ENCODE peak calls at places on chromosomes 2 and 18, in nine cellular contexts. Y is gastrocnemius medialis, L is heart left ventricle, U is pancreas, K is foreskin fibroblast, O is brain microvascular endothelial cell, A is fibroblast of mammary gland, B is IMR-90, X is left lung. I is an unnamed sample.

GRCh38 chr2:64192570-64193192 is 48.5 kb upstream of the PELI1 start:
- DNase-seq in L (no peak), X (no peak), K (no peak), O (no peak), U (no peak), Y (no peak), B (no peak), A (peak), I (peak)

GRCh38 chr2:53452957-53453748 is 314.5 kb upstream of the CHAC2 start:
- DNase-seq in Y (no peak), A (no peak), O (no peak), U (peak), X (no peak), K (no peak), B (no peak), L (peak), I (no peak)

GRCh38 chr2:74715071-74715791 is 61.2 kb downstream of the SEMA4F start:
- DNase-seq in U (peak), Y (peak), A (peak), L (peak), K (peak), X (peak), B (peak), O (peak), I (peak)

GRCh38 chr2:238166391-238167343 is 7.9 kb downstream of the ERFE start:
- DNase-seq in O (no peak), A (no peak), B (no peak), U (peak), X (no peak), L (no peak), Y (peak), K (no peak), I (no peak)

GRCh38 chr2:228700638-228701037 is 519.2 kb upstream of the SPHKAP start:
- DNase-seq in Y (no peak), U (no peak), B (peak), L (no peak), O (peak), A (peak), X (no peak), K (peak), I (peak)

GRCh38 chr2:224101820-224102630 is 62.9 kb upstream of the SERPINE2 start:
- DNase-seq in L (peak), O (peak), Y (peak), X (no peak), B (peak), K (peak), U (no peak), A (peak), I (peak)

GRCh38 chr2:86622409-86622877 is 1.2 kb downstream of the RNF103 start:
- DNase-seq in X (peak), A (peak), K (peak), Y (peak), U (peak), B (peak), L (peak), O (no peak), I (peak)

GRCh38 chr2:26542194-26542455 is 64.2 kb upstream of the OTOF start:
- DNase-seq in X (no peak), B (no peak), O (no peak), A (no peak), Y (no peak), K (no peak), L (no peak), U (peak), I (no peak)

GRCh38 chr18:76875390-76876330 is 53.3 kb downstream of the ZNF236 start:
- DNase-seq in A (peak), L (no peak), X (no peak), U (no peak), O (peak), B (peak), Y (no peak), K (peak), I (peak)

DNA sequence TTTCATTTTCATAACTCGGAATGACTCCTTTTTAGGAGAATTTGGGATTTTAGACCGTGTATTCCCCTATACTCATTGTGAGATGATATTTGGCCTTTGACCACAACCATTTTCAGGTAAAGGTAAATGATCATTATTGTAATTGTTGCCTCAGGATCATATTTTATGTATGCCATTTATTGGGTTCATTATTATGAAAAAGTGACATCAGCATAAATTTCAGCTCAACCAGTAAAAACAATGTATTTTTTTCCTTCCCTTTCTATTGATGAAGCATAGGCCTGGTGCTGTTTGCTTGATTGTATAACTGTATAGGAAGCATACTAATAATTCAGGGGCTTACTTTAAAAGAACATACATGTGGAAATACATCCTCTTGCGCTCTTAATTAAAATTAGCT is 832.9 kb upstream of the FANCL start:
- DNase-seq in X (no peak), Y (no peak), L (no peak), B (no peak), O (no peak), K (no peak), U (no peak), A (no peak), I (no peak)
- H3K4me3 ChIP-seq in X (no peak), Y (no peak), L (no peak), B (no peak), O (no peak), K (no peak), U (no peak), A (no peak), I (no peak)

GRCh38 chr18:63971320-63972071 is 1.6 kb downstream of the SERPINB8 start:
- DNase-seq in L (no peak), A (no peak), U (no peak), Y (no peak), B (no peak), K (no peak), O (no peak), X (no peak), I (no peak)
- H3K4me3 ChIP-seq in L (no peak), A (peak), U (no peak), Y (peak), B (peak), K (peak), O (peak), X (peak), I (peak)

DNA sequence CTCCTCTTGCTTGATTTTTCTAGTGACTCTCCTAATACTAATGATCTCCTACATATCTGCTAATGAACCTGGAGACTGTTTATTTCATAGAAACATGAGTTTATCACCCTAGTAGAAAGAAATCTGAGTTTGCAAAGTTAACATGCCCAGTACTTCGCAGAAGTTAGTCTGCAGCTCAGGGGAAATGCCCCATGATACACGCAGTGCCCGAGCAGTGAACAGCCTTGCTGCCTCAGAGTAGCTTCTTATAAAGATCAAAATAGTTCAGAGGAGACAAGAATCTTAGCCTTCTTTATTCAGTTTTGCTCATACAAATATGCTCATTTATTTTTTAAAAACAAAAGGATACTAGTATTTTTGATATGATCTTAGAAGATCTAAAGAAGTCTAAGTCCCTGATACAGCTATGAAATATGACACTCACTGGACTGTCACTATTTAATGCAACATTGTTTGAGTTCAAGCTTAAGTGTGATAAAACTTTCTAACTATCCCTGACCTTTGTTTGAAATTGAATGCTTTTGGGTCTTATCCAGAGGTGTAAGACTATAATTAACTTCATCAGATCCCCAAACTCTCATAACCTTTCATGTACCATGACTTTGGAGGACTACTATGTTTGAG is 20.5 kb downstream of the FRZB start:
- DNase-seq in O (no peak), K (no peak), U (no peak), X (no peak), A (peak), L (no peak), B (no peak), Y (no peak), I (no peak)
- H3K4me3 ChIP-seq in O (no peak), K (no peak), U (no peak), X (no peak), A (no peak), L (no peak), B (no peak), Y (no peak), I (no peak)

GRCh38 chr2:33136056-33136455 is 189.3 kb downstream of the LTBP1 start:
- DNase-seq in L (no peak), O (peak), B (peak), X (no peak), Y (no peak), K (no peak), U (no peak), A (peak), I (peak)

GRCh38 chr2:33137331-33137730 is 190.6 kb downstream of the LTBP1 start:
- DNase-seq in B (no peak), X (no peak), O (no peak), K (no peak), A (no peak), L (no peak), U (no peak), Y (no peak), I (no peak)

GRCh38 chr2:33135645-33136044 is 188.9 kb downstream of the LTBP1 start:
- DNase-seq in B (peak), X (no peak), U (no peak), O (no peak), K (no peak), L (no peak), Y (no peak), A (peak), I (peak)

GRCh38 chr2:33134764-33135560 is 188.2 kb downstream of the LTBP1 start:
- DNase-seq in K (no peak), U (no peak), B (no peak), O (no peak), A (no peak), Y (peak), L (no peak), X (no peak), I (peak)

GRCh38 chr2:33136570-33136969 is 189.8 kb downstream of the LTBP1 start:
- DNase-seq in O (no peak), X (no peak), A (peak), U (no peak), B (peak), K (no peak), Y (no peak), L (no peak), I (peak)
- H3K4me3 ChIP-seq in O (peak), X (no peak), A (peak), U (no peak), B (peak), K (peak), Y (peak), L (no peak), I (peak)

GRCh38 chr2:215437614-215438013 is 1.7 kb upstream of the FN1 start:
- DNase-seq in L (no peak), Y (no peak), X (no peak), K (no peak), A (peak), B (no peak), U (no peak), O (no peak), I (peak)
- H3K4me3 ChIP-seq in L (no peak), Y (no peak), X (no peak), K (peak), A (peak), B (no peak), U (no peak), O (peak), I (peak)

GRCh38 chr2:44833123-44834069 is 108.1 kb upstream of the SIX3 start:
- DNase-seq in L (no peak), A (peak), U (no peak), X (no peak), Y (no peak), B (peak), K (peak), O (peak), I (no peak)
- H3K4me3 ChIP-seq in L (no peak), A (no peak), U (no peak), X (no peak), Y (no peak), B (no peak), K (no peak), O (no peak), I (no peak)

GRCh38 chr2:220682616-220683015 is 889.5 kb downstream of the EPHA4 start:
- DNase-seq in A (no peak), Y (no peak), X (no peak), U (no peak), O (no peak), L (no peak), K (no peak), B (peak), I (no peak)
- H3K4me3 ChIP-seq in A (no peak), Y (no peak), X (no peak), U (no peak), O (no peak), L (no peak), K (no peak), B (no peak), I (no peak)

DNA sequence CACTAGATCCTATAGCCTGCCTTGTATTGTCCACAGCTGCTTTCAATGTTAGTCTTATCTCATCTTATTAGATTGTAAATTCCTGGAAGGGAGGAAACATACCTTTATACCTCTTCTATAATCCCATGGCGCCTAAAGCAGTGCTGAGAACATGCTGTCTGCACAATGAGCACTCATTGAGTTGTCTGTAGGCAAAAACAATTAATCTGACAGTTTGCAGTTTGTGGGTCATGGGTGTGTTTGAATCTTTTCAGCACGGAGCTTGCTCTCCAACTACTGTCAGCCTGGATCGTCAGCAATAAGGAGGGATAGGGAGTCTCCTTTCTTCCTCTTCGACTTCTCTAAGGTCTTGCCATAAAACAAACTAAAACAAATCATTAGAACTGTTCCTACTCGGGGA is 26.6 kb upstream of the GREB1L start:
- DNase-seq in X (no peak), K (no peak), U (no peak), B (no peak), Y (no peak), A (no peak), O (no peak), L (no peak), I (no peak)
- H3K4me3 ChIP-seq in X (no peak), K (no peak), U (no peak), B (no peak), Y (no peak), A (no peak), O (no peak), L (no peak), I (no peak)